ENCODE peak calls at places on chromosomes 11 and 22, in nine cellular contexts. One of them, this sample, is unnamed.

GRCh38 chr11:47433991-47434786 is 8.0 kb upstream of the PSMC3 start:
- DNase-seq in GF-D8: no peak
- DNase-seq in iris pigment epithelial cell: no peak
- DNase-seq in neural progenitor cell: no peak
- DNase-seq in NCI-H460: no peak
- DNase-seq in non-pigmented ciliary epithelial cell: no peak
- DNase-seq in activated naive CD4-positive, alpha-beta T cell: no peak
- DNase-seq in astrocyte of the cerebellum: peak; percentile 68
- DNase-seq in stromal cell of bone marrow: peak; percentile 94
- DNase-seq in this sample: no peak

GRCh38 chr11:112017538-112017937 is 7.7 kb upstream of the DLAT start:
- DNase-seq in NCI-H460: no peak
- DNase-seq in non-pigmented ciliary epithelial cell: peak; percentile 48
- DNase-seq in stromal cell of bone marrow: no peak
- DNase-seq in GF-D8: no peak
- DNase-seq in activated naive CD4-positive, alpha-beta T cell: no peak
- DNase-seq in neural progenitor cell: no peak
- DNase-seq in astrocyte of the cerebellum: no peak
- DNase-seq in iris pigment epithelial cell: peak; percentile 79
- DNase-seq in this sample: no peak

GRCh38 chr11:59284773-59285129 is 72.0 kb upstream of the MPEG1 start:
- DNase-seq in GF-D8: no peak
- DNase-seq in astrocyte of the cerebellum: no peak
- DNase-seq in activated naive CD4-positive, alpha-beta T cell: no peak
- DNase-seq in iris pigment epithelial cell: no peak
- DNase-seq in stromal cell of bone marrow: no peak
- DNase-seq in non-pigmented ciliary epithelial cell: no peak
- DNase-seq in neural progenitor cell: no peak
- DNase-seq in NCI-H460: no peak
- DNase-seq in this sample: no peak

GRCh38 chr22:31461699-31462098 is 27.9 kb downstream of the EIF4ENIF1 start:
- DNase-seq in astrocyte of the cerebellum: no peak
- DNase-seq in iris pigment epithelial cell: no peak
- DNase-seq in stromal cell of bone marrow: no peak
- DNase-seq in neural progenitor cell: no peak
- DNase-seq in NCI-H460: no peak
- DNase-seq in GF-D8: no peak
- DNase-seq in activated naive CD4-positive, alpha-beta T cell: no peak
- DNase-seq in non-pigmented ciliary epithelial cell: no peak
- DNase-seq in this sample: no peak

GRCh38 chr11:2474059-2474901 is 29.5 kb downstream of the KCNQ1 start:
- DNase-seq in NCI-H460: no peak
- DNase-seq in iris pigment epithelial cell: no peak
- DNase-seq in activated naive CD4-positive, alpha-beta T cell: no peak
- DNase-seq in non-pigmented ciliary epithelial cell: no peak
- DNase-seq in stromal cell of bone marrow: no peak
- DNase-seq in neural progenitor cell: no peak
- DNase-seq in GF-D8: no peak
- DNase-seq in astrocyte of the cerebellum: no peak
- DNase-seq in this sample: peak; percentile 89

GRCh38 chr22:47465222-47465621 is 702.8 kb downstream of the TBC1D22A start:
- DNase-seq in stromal cell of bone marrow: no peak
- DNase-seq in astrocyte of the cerebellum: no peak
- DNase-seq in activated naive CD4-positive, alpha-beta T cell: no peak
- DNase-seq in GF-D8: no peak
- DNase-seq in non-pigmented ciliary epithelial cell: no peak
- DNase-seq in neural progenitor cell: no peak
- DNase-seq in iris pigment epithelial cell: no peak
- DNase-seq in NCI-H460: no peak
- DNase-seq in this sample: no peak

GRCh38 chr11:3036419-3036818 is 20.8 kb downstream of the CARS1 start:
- DNase-seq in stromal cell of bone marrow: no peak
- DNase-seq in activated naive CD4-positive, alpha-beta T cell: no peak
- DNase-seq in NCI-H460: no peak
- DNase-seq in GF-D8: no peak
- DNase-seq in non-pigmented ciliary epithelial cell: no peak
- DNase-seq in iris pigment epithelial cell: no peak
- DNase-seq in astrocyte of the cerebellum: no peak
- DNase-seq in neural progenitor cell: no peak
- DNase-seq in this sample: no peak

GRCh38 chr11:75946531-75947530 is 131.8 kb downstream of the UVRAG start:
- DNase-seq in activated naive CD4-positive, alpha-beta T cell: no peak
- DNase-seq in NCI-H460: no peak
- DNase-seq in astrocyte of the cerebellum: peak; percentile 77
- DNase-seq in stromal cell of bone marrow: no peak
- DNase-seq in non-pigmented ciliary epithelial cell: peak; percentile 69
- DNase-seq in GF-D8: peak; percentile 79
- DNase-seq in iris pigment epithelial cell: peak; percentile 80
- DNase-seq in neural progenitor cell: peak; percentile 4
- DNase-seq in this sample: peak; percentile 89

GRCh38 chr11:6638437-6638836 is 17.2 kb downstream of the DCHS1 start:
- DNase-seq in astrocyte of the cerebellum: no peak
- DNase-seq in GF-D8: no peak
- DNase-seq in stromal cell of bone marrow: no peak
- DNase-seq in NCI-H460: no peak
- DNase-seq in iris pigment epithelial cell: no peak
- DNase-seq in non-pigmented ciliary epithelial cell: no peak
- DNase-seq in activated naive CD4-positive, alpha-beta T cell: no peak
- DNase-seq in neural progenitor cell: no peak
- DNase-seq in this sample: peak; percentile 11

GRCh38 chr11:59607703-59608454 is 7.7 kb downstream of the OSBP start:
- DNase-seq in activated naive CD4-positive, alpha-beta T cell: no peak
- DNase-seq in astrocyte of the cerebellum: no peak
- DNase-seq in neural progenitor cell: no peak
- DNase-seq in NCI-H460: no peak
- DNase-seq in iris pigment epithelial cell: no peak
- DNase-seq in GF-D8: no peak
- DNase-seq in stromal cell of bone marrow: no peak
- DNase-seq in non-pigmented ciliary epithelial cell: no peak
- DNase-seq in this sample: no peak

GRCh38 chr11:118885831-118886571 is 2.3 kb downstream of the CXCR5 start:
- DNase-seq in activated naive CD4-positive, alpha-beta T cell: no peak
- DNase-seq in astrocyte of the cerebellum: no peak
- DNase-seq in stromal cell of bone marrow: no peak
- DNase-seq in neural progenitor cell: no peak
- DNase-seq in NCI-H460: no peak
- DNase-seq in GF-D8: no peak
- DNase-seq in iris pigment epithelial cell: no peak
- DNase-seq in non-pigmented ciliary epithelial cell: no peak
- DNase-seq in this sample: no peak

GRCh38 chr11:33658195-33658900 is 42.3 kb downstream of the C11orf91 start:
- DNase-seq in GF-D8: no peak
- DNase-seq in activated naive CD4-positive, alpha-beta T cell: no peak
- DNase-seq in non-pigmented ciliary epithelial cell: no peak
- DNase-seq in neural progenitor cell: no peak
- DNase-seq in astrocyte of the cerebellum: no peak
- DNase-seq in stromal cell of bone marrow: no peak
- DNase-seq in iris pigment epithelial cell: no peak
- DNase-seq in NCI-H460: no peak
- DNase-seq in this sample: no peak

This sample was measured in NCI-H2029.